ENCODE peak calls at places on chromosomes 2 and 18, in six cellular contexts. One of them, this sample, is unnamed.

GRCh38 chr18:55588876-55589595 is 1.0 kb upstream of the TCF4 start:
- DNase-seq in GM12891: no peak
- DNase-seq in K562: no peak
- DNase-seq in right lobe of liver: no peak
- DNase-seq in GM12878: no peak
- DNase-seq in heart left ventricle: no peak
- DNase-seq in this sample: no peak

GRCh38 chr2:240324312-240325005 is 111.0 kb upstream of the GPC1 start:
- DNase-seq in GM12891: no peak
- DNase-seq in K562: no peak
- DNase-seq in right lobe of liver: no peak
- DNase-seq in GM12878: no peak
- DNase-seq in heart left ventricle: peak
- DNase-seq in this sample: no peak

GRCh38 chr18:35407871-35408481 is 30.8 kb upstream of the ZNF396 start:
- DNase-seq in GM12891: no peak
- DNase-seq in K562: peak
- DNase-seq in right lobe of liver: no peak
- DNase-seq in GM12878: no peak
- DNase-seq in heart left ventricle: no peak
- DNase-seq in this sample: peak

GRCh38 chr2:239269959-239270358 is 130.9 kb downstream of the HDAC4 start:
- DNase-seq in GM12891: no peak
- DNase-seq in K562: no peak
- DNase-seq in right lobe of liver: no peak
- DNase-seq in GM12878: no peak
- DNase-seq in heart left ventricle: peak
- DNase-seq in this sample: no peak

GRCh38 chr2:21452263-21452662 is 328.5 kb downstream of the TDRD15 start:
- DNase-seq in GM12891: no peak
- DNase-seq in K562: no peak
- DNase-seq in right lobe of liver: no peak
- DNase-seq in GM12878: no peak
- DNase-seq in heart left ventricle: no peak
- DNase-seq in this sample: no peak

GRCh38 chr18:5097116-5097703 is 99.8 kb downstream of the AKAIN1 start:
- DNase-seq in GM12891: no peak
- DNase-seq in K562: peak
- DNase-seq in right lobe of liver: no peak
- DNase-seq in GM12878: no peak
- DNase-seq in heart left ventricle: no peak
- DNase-seq in this sample: no peak

GRCh38 chr2:213187833-213188532 is 36.6 kb upstream of the IKZF2 start:
- DNase-seq in GM12891: no peak
- DNase-seq in K562: no peak
- DNase-seq in right lobe of liver: no peak
- DNase-seq in GM12878: no peak
- DNase-seq in heart left ventricle: no peak
- DNase-seq in this sample: peak

GRCh38 chr2:95297088-95297487 is at the start of gene KCNIP3:
- DNase-seq in GM12891: no peak
- DNase-seq in K562: no peak
- DNase-seq in right lobe of liver: no peak
- DNase-seq in GM12878: no peak
- DNase-seq in heart left ventricle: no peak
- DNase-seq in this sample: no peak

GRCh38 chr2:101108357-101108756 is 42.8 kb downstream of the TBC1D8 start:
- DNase-seq in GM12891: no peak
- DNase-seq in K562: no peak
- DNase-seq in right lobe of liver: no peak
- DNase-seq in GM12878: no peak
- DNase-seq in heart left ventricle: peak
- DNase-seq in this sample: no peak

GRCh38 chr2:17912266-17912691 is 33.8 kb downstream of the KCNS3 start:
- DNase-seq in GM12891: peak
- DNase-seq in K562: no peak
- DNase-seq in right lobe of liver: no peak
- DNase-seq in GM12878: no peak
- DNase-seq in heart left ventricle: peak
- DNase-seq in this sample: no peak

GRCh38 chr2:137380610-137381009 is 583.7 kb upstream of the HNMT start:
- DNase-seq in GM12891: no peak
- DNase-seq in K562: no peak
- DNase-seq in right lobe of liver: no peak
- DNase-seq in GM12878: no peak
- DNase-seq in heart left ventricle: no peak
- DNase-seq in this sample: no peak

GRCh38 chr2:70095833-70096670 is 8.8 kb downstream of the PCBP1 start:
- DNase-seq in GM12891: no peak
- DNase-seq in K562: no peak
- DNase-seq in right lobe of liver: no peak
- DNase-seq in GM12878: no peak
- DNase-seq in heart left ventricle: no peak
- DNase-seq in this sample: no peak

GRCh38 chr2:112542974-112543760 is 902 bp downstream of the POLR1B start:
- DNase-seq in GM12891: no peak
- DNase-seq in K562: peak
- DNase-seq in right lobe of liver: no peak
- DNase-seq in GM12878: no peak
- DNase-seq in heart left ventricle: no peak
- DNase-seq in this sample: peak

GRCh38 chr2:205139822-205140612 is 542.3 kb upstream of the NRP2 start:
- DNase-seq in GM12891: no peak
- DNase-seq in K562: peak
- DNase-seq in right lobe of liver: peak
- DNase-seq in GM12878: no peak
- DNase-seq in heart left ventricle: no peak
- DNase-seq in this sample: no peak

GRCh38 chr2:109407401-109408335 is 206.1 kb downstream of the SEPTIN10 start:
- DNase-seq in GM12891: no peak
- DNase-seq in K562: no peak
- DNase-seq in right lobe of liver: no peak
- DNase-seq in GM12878: no peak
- DNase-seq in heart left ventricle: no peak
- DNase-seq in this sample: no peak

GRCh38 chr18:25786778-25787177 is 303.6 kb downstream of the SS18 start:
- DNase-seq in GM12891: no peak
- DNase-seq in K562: no peak
- DNase-seq in right lobe of liver: no peak
- DNase-seq in GM12878: no peak
- DNase-seq in heart left ventricle: no peak
- DNase-seq in this sample: no peak

GRCh38 chr2:61789807-61790602 is 63.9 kb downstream of the FAM161A start:
- DNase-seq in GM12891: no peak
- DNase-seq in K562: no peak
- DNase-seq in right lobe of liver: no peak
- DNase-seq in GM12878: no peak
- DNase-seq in heart left ventricle: no peak
- DNase-seq in this sample: no peak

GRCh38 chr18:13615432-13615861 is 110.9 kb downstream of the FAM210A start:
- DNase-seq in GM12891: no peak
- DNase-seq in K562: no peak
- DNase-seq in right lobe of liver: no peak
- DNase-seq in GM12878: no peak
- DNase-seq in heart left ventricle: no peak
- DNase-seq in this sample: no peak

GRCh38 chr2:191488135-191488534 is 189.8 kb upstream of the NABP1 start:
- DNase-seq in GM12891: no peak
- DNase-seq in K562: no peak
- DNase-seq in right lobe of liver: no peak
- DNase-seq in GM12878: no peak
- DNase-seq in heart left ventricle: no peak
- DNase-seq in this sample: no peak

GRCh38 chr2:54672587-54673456 is 50.6 kb upstream of the EML6 start:
- DNase-seq in GM12891: no peak
- DNase-seq in K562: no peak
- DNase-seq in right lobe of liver: no peak
- DNase-seq in GM12878: peak
- DNase-seq in heart left ventricle: no peak
- DNase-seq in this sample: no peak

GRCh38 chr2:25878361-25879132 is at the start of gene ASXL2:
- DNase-seq in GM12891: peak
- DNase-seq in K562: peak
- DNase-seq in right lobe of liver: peak
- DNase-seq in GM12878: peak
- DNase-seq in heart left ventricle: peak
- DNase-seq in this sample: peak
- TF ChIP-seq POLR2A in GM12891: peak
- TF ChIP-seq POLR2A in K562: peak
- TF ChIP-seq POLR2A in right lobe of liver: peak
- TF ChIP-seq POLR2A in GM12878: peak
- TF ChIP-seq POLR2A in heart left ventricle: no peak
- TF ChIP-seq POLR2A in this sample: peak

DNA sequence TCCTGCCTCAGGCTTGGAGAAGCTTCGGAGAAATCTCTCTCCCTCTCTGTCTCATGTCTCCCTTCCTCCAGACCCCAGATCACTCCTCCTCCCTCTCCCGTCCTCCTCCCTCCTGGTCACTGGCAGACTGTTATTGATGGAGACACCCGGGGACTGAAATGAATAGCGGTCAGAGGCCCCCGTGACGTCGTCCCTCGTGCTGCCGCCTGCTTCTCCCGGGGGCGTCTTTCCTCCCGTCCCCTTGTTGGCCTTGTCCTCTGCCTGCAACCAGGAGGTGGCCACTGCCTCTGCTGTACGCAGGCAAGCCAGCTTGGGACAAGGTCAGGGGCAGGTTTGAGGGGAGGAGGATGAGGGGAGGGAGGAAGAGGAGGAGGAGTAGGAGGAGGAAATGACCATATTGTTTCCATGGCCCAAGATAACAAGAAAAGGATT is 78.2 kb downstream of the CELF4 start:
- DNase-seq in GM12891: no peak
- DNase-seq in K562: no peak
- DNase-seq in right lobe of liver: peak
- DNase-seq in GM12878: no peak
- DNase-seq in heart left ventricle: no peak
- DNase-seq in this sample: no peak
- TF ChIP-seq POLR2A in GM12891: no peak
- TF ChIP-seq POLR2A in K562: no peak
- TF ChIP-seq POLR2A in right lobe of liver: no peak
- TF ChIP-seq POLR2A in GM12878: no peak
- TF ChIP-seq POLR2A in heart left ventricle: no peak
- TF ChIP-seq POLR2A in this sample: no peak

GRCh38 chr2:174395284-174395968 is at the start of gene SCRN3:
- DNase-seq in GM12891: peak
- DNase-seq in K562: peak
- DNase-seq in right lobe of liver: peak
- DNase-seq in GM12878: peak
- DNase-seq in heart left ventricle: peak
- DNase-seq in this sample: peak
- TF ChIP-seq POLR2A in GM12891: peak
- TF ChIP-seq POLR2A in K562: peak
- TF ChIP-seq POLR2A in right lobe of liver: peak
- TF ChIP-seq POLR2A in GM12878: peak
- TF ChIP-seq POLR2A in heart left ventricle: no peak
- TF ChIP-seq POLR2A in this sample: peak

GRCh38 chr2:219218279-219219112 is at the start of gene ABCB6:
- DNase-seq in GM12891: peak
- DNase-seq in K562: peak
- DNase-seq in right lobe of liver: peak
- DNase-seq in GM12878: peak
- DNase-seq in heart left ventricle: peak
- DNase-seq in this sample: peak
- TF ChIP-seq POLR2A in GM12891: peak
- TF ChIP-seq POLR2A in K562: peak
- TF ChIP-seq POLR2A in right lobe of liver: peak
- TF ChIP-seq POLR2A in GM12878: peak
- TF ChIP-seq POLR2A in heart left ventricle: peak
- TF ChIP-seq POLR2A in this sample: peak

GRCh38 chr2:144516981-144517824 is 2.7 kb downstream of the ZEB2 start:
- DNase-seq in GM12891: no peak
- DNase-seq in K562: peak
- DNase-seq in right lobe of liver: peak
- DNase-seq in GM12878: no peak
- DNase-seq in heart left ventricle: peak
- DNase-seq in this sample: no peak

GRCh38 chr2:144514731-144515424 is 5.0 kb downstream of the ZEB2 start:
- DNase-seq in GM12891: no peak
- DNase-seq in K562: peak
- DNase-seq in right lobe of liver: no peak
- DNase-seq in GM12878: no peak
- DNase-seq in heart left ventricle: peak
- DNase-seq in this sample: no peak

GRCh38 chr2:144516417-144516980 is 3.4 kb downstream of the ZEB2 start:
- DNase-seq in GM12891: no peak
- DNase-seq in K562: peak
- DNase-seq in right lobe of liver: no peak
- DNase-seq in GM12878: no peak
- DNase-seq in heart left ventricle: peak
- DNase-seq in this sample: no peak

GRCh38 chr2:144515425-144515693 is 4.6 kb downstream of the ZEB2 start:
- DNase-seq in GM12891: no peak
- DNase-seq in K562: no peak
- DNase-seq in right lobe of liver: no peak
- DNase-seq in GM12878: no peak
- DNase-seq in heart left ventricle: no peak
- DNase-seq in this sample: no peak

GRCh38 chr2:144515694-144516416 is 4.1 kb downstream of the ZEB2 start:
- DNase-seq in GM12891: no peak
- DNase-seq in K562: peak
- DNase-seq in right lobe of liver: peak
- DNase-seq in GM12878: no peak
- DNase-seq in heart left ventricle: peak
- DNase-seq in this sample: no peak
- TF ChIP-seq POLR2A in GM12891: no peak
- TF ChIP-seq POLR2A in K562: peak
- TF ChIP-seq POLR2A in right lobe of liver: no peak
- TF ChIP-seq POLR2A in GM12878: no peak
- TF ChIP-seq POLR2A in heart left ventricle: no peak
- TF ChIP-seq POLR2A in this sample: no peak

DNA sequence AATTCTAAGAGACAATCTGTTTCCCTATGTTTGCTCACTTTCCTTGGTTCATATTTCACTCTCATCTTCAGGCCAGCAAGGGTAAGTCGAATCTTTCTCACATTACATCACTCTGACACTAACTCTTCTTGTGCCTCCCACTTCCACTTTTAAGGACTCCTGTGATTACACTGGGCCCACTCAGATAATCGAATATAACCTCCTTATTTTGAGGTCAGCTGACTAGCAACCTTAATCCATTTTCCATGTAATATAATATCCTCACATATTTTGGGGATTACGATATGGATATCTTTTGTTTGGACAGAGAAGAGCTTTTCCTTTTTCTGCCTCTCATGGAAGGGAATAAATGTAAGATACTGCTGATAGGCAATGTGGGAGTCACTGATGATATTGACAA is 2015.7 kb upstream of the LRRTM1 start:
- DNase-seq in GM12891: no peak
- DNase-seq in K562: no peak
- DNase-seq in right lobe of liver: no peak
- DNase-seq in GM12878: no peak
- DNase-seq in heart left ventricle: no peak
- DNase-seq in this sample: no peak
- TF ChIP-seq POLR2A in GM12891: no peak
- TF ChIP-seq POLR2A in K562: no peak
- TF ChIP-seq POLR2A in right lobe of liver: no peak
- TF ChIP-seq POLR2A in GM12878: no peak
- TF ChIP-seq POLR2A in heart left ventricle: no peak
- TF ChIP-seq POLR2A in this sample: no peak